ENCODE peak calls at places on chromosome 20, in six cellular contexts. One of them, this sample, is unnamed. For H3K9me3, the result is how much of the 10 kb centered on the place peaks cover.

GRCh38 chr20:48012401-48012974 is 227.2 kb upstream of the SULF2 start:
- DNase-seq in effector memory CD4-positive, alpha-beta T cell: no peak
- DNase-seq in fibroblast of lung: peak
- DNase-seq in heart right ventricle: no peak
- DNase-seq in CD8-positive, alpha-beta T cell: no peak
- DNase-seq in heart left ventricle: no peak
- DNase-seq in this sample: no peak

GRCh38 chr20:45416917-45417316 is 976 bp downstream of the PIGT start:
- DNase-seq in CD8-positive, alpha-beta T cell: no peak
- DNase-seq in fibroblast of lung: no peak
- DNase-seq in heart right ventricle: no peak
- DNase-seq in heart left ventricle: no peak
- DNase-seq in effector memory CD4-positive, alpha-beta T cell: no peak
- DNase-seq in this sample: no peak

GRCh38 chr20:58113706-58114105 is 114.7 kb downstream of the ANKRD60 start:
- DNase-seq in heart left ventricle: no peak
- DNase-seq in heart right ventricle: no peak
- DNase-seq in CD8-positive, alpha-beta T cell: no peak
- DNase-seq in effector memory CD4-positive, alpha-beta T cell: no peak
- DNase-seq in fibroblast of lung: no peak
- DNase-seq in this sample: no peak

GRCh38 chr20:24638546-24639166 is 169.2 kb downstream of the SYNDIG1 start:
- DNase-seq in effector memory CD4-positive, alpha-beta T cell: no peak
- DNase-seq in CD8-positive, alpha-beta T cell: no peak
- DNase-seq in fibroblast of lung: peak
- DNase-seq in heart right ventricle: no peak
- DNase-seq in heart left ventricle: no peak
- DNase-seq in this sample: peak

GRCh38 chr20:47921306-47922279 is 136.3 kb upstream of the SULF2 start:
- DNase-seq in heart right ventricle: no peak
- DNase-seq in CD8-positive, alpha-beta T cell: no peak
- DNase-seq in heart left ventricle: no peak
- DNase-seq in effector memory CD4-positive, alpha-beta T cell: no peak
- DNase-seq in fibroblast of lung: peak
- DNase-seq in this sample: no peak

GRCh38 chr20:32626859-32627636 is 41.9 kb upstream of the NOL4L start:
- DNase-seq in heart right ventricle: no peak
- DNase-seq in heart left ventricle: no peak
- DNase-seq in fibroblast of lung: no peak
- DNase-seq in CD8-positive, alpha-beta T cell: no peak
- DNase-seq in effector memory CD4-positive, alpha-beta T cell: no peak
- DNase-seq in this sample: no peak

GRCh38 chr20:4052554-4052953 is 37.2 kb upstream of the RNF24 start:
- DNase-seq in heart left ventricle: no peak
- DNase-seq in effector memory CD4-positive, alpha-beta T cell: no peak
- DNase-seq in heart right ventricle: no peak
- DNase-seq in fibroblast of lung: no peak
- DNase-seq in CD8-positive, alpha-beta T cell: no peak
- DNase-seq in this sample: no peak

GRCh38 chr20:16476032-16476431 is 97.2 kb downstream of the KIF16B start:
- DNase-seq in heart right ventricle: no peak
- DNase-seq in CD8-positive, alpha-beta T cell: no peak
- DNase-seq in fibroblast of lung: peak
- DNase-seq in effector memory CD4-positive, alpha-beta T cell: no peak
- DNase-seq in heart left ventricle: no peak
- DNase-seq in this sample: no peak

GRCh38 chr20:2507875-2508630 is 662 bp downstream of the ZNF343 start:
- DNase-seq in heart right ventricle: peak
- DNase-seq in effector memory CD4-positive, alpha-beta T cell: no peak
- DNase-seq in CD8-positive, alpha-beta T cell: no peak
- DNase-seq in heart left ventricle: no peak
- DNase-seq in fibroblast of lung: no peak
- DNase-seq in this sample: no peak

GRCh38 chr20:23449400-23449799 is 3.3 kb downstream of the CST11 start:
- DNase-seq in fibroblast of lung: peak
- DNase-seq in CD8-positive, alpha-beta T cell: no peak
- DNase-seq in heart left ventricle: no peak
- DNase-seq in effector memory CD4-positive, alpha-beta T cell: no peak
- DNase-seq in heart right ventricle: no peak
- DNase-seq in this sample: no peak

GRCh38 chr20:53568351-53568750 is 25.3 kb downstream of the ZNF217 start:
- DNase-seq in effector memory CD4-positive, alpha-beta T cell: no peak
- DNase-seq in heart right ventricle: no peak
- DNase-seq in CD8-positive, alpha-beta T cell: no peak
- DNase-seq in fibroblast of lung: no peak
- DNase-seq in heart left ventricle: no peak
- DNase-seq in this sample: no peak

GRCh38 chr20:32282461-32282860 is 5.0 kb downstream of the KIF3B start:
- DNase-seq in heart right ventricle: peak
- DNase-seq in CD8-positive, alpha-beta T cell: no peak
- DNase-seq in effector memory CD4-positive, alpha-beta T cell: no peak
- DNase-seq in fibroblast of lung: no peak
- DNase-seq in heart left ventricle: no peak
- DNase-seq in this sample: no peak

GRCh38 chr20:5784735-5785134 is 34.5 kb downstream of the SHLD1 start:
- DNase-seq in fibroblast of lung: no peak
- DNase-seq in effector memory CD4-positive, alpha-beta T cell: no peak
- DNase-seq in heart right ventricle: no peak
- DNase-seq in CD8-positive, alpha-beta T cell: no peak
- DNase-seq in heart left ventricle: no peak
- DNase-seq in this sample: no peak

GRCh38 chr20:39762716-39763115 is 800.6 kb downstream of the DHX35 start:
- DNase-seq in effector memory CD4-positive, alpha-beta T cell: no peak
- DNase-seq in CD8-positive, alpha-beta T cell: no peak
- DNase-seq in fibroblast of lung: no peak
- DNase-seq in heart right ventricle: no peak
- DNase-seq in heart left ventricle: no peak
- DNase-seq in this sample: no peak

GRCh38 chr20:49245921-49246740 is 26.9 kb downstream of the DDX27 start:
- DNase-seq in fibroblast of lung: peak
- DNase-seq in heart right ventricle: no peak
- DNase-seq in heart left ventricle: no peak
- DNase-seq in CD8-positive, alpha-beta T cell: no peak
- DNase-seq in effector memory CD4-positive, alpha-beta T cell: no peak
- DNase-seq in this sample: no peak

GRCh38 chr20:13200767-13201500 is 20.1 kb upstream of the ISM1 start:
- DNase-seq in heart right ventricle: no peak
- DNase-seq in fibroblast of lung: no peak
- DNase-seq in heart left ventricle: no peak
- DNase-seq in CD8-positive, alpha-beta T cell: no peak
- DNase-seq in effector memory CD4-positive, alpha-beta T cell: no peak
- DNase-seq in this sample: no peak

GRCh38 chr20:63128367-63128766 is 87.6 kb downstream of the YTHDF1 start:
- DNase-seq in CD8-positive, alpha-beta T cell: no peak
- DNase-seq in fibroblast of lung: no peak
- DNase-seq in effector memory CD4-positive, alpha-beta T cell: no peak
- DNase-seq in heart right ventricle: no peak
- DNase-seq in heart left ventricle: peak
- DNase-seq in this sample: no peak

GRCh38 chr20:49534314-49534713 is 33.6 kb downstream of the PTGIS start:
- DNase-seq in heart left ventricle: no peak
- DNase-seq in fibroblast of lung: peak
- DNase-seq in heart right ventricle: peak
- DNase-seq in CD8-positive, alpha-beta T cell: peak
- DNase-seq in effector memory CD4-positive, alpha-beta T cell: peak
- DNase-seq in this sample: no peak

GRCh38 chr20:46051556-46052323 is 22.7 kb downstream of the SLC12A5 start:
- DNase-seq in CD8-positive, alpha-beta T cell: no peak
- DNase-seq in heart right ventricle: no peak
- DNase-seq in fibroblast of lung: peak
- DNase-seq in effector memory CD4-positive, alpha-beta T cell: no peak
- DNase-seq in heart left ventricle: no peak
- DNase-seq in this sample: no peak

GRCh38 chr20:53623454-53624206 is 30.0 kb upstream of the ZNF217 start:
- DNase-seq in heart right ventricle: peak
- DNase-seq in fibroblast of lung: peak
- DNase-seq in effector memory CD4-positive, alpha-beta T cell: no peak
- DNase-seq in CD8-positive, alpha-beta T cell: no peak
- DNase-seq in heart left ventricle: no peak
- DNase-seq in this sample: peak

GRCh38 chr20:29296256-29297230 is 1960.9 kb upstream of the DEFB115 start:
- DNase-seq in fibroblast of lung: no peak
- DNase-seq in heart right ventricle: no peak
- DNase-seq in CD8-positive, alpha-beta T cell: no peak
- DNase-seq in heart left ventricle: peak
- DNase-seq in effector memory CD4-positive, alpha-beta T cell: no peak
- DNase-seq in this sample: no peak
- H3K9me3 ChIP-seq in fibroblast of lung: under half
- H3K9me3 ChIP-seq in heart right ventricle: under half
- H3K9me3 ChIP-seq in CD8-positive, alpha-beta T cell: under half
- H3K9me3 ChIP-seq in heart left ventricle: under half
- H3K9me3 ChIP-seq in effector memory CD4-positive, alpha-beta T cell: under half
- H3K9me3 ChIP-seq in this sample: under half

GRCh38 chr20:35093245-35093884 is 758 bp upstream of the TRPC4AP start:
- DNase-seq in CD8-positive, alpha-beta T cell: no peak
- DNase-seq in heart right ventricle: no peak
- DNase-seq in effector memory CD4-positive, alpha-beta T cell: no peak
- DNase-seq in fibroblast of lung: peak
- DNase-seq in heart left ventricle: no peak
- DNase-seq in this sample: no peak
- H3K9me3 ChIP-seq in CD8-positive, alpha-beta T cell: under half
- H3K9me3 ChIP-seq in heart right ventricle: under half
- H3K9me3 ChIP-seq in effector memory CD4-positive, alpha-beta T cell: under half
- H3K9me3 ChIP-seq in fibroblast of lung: under half
- H3K9me3 ChIP-seq in heart left ventricle: under half
- H3K9me3 ChIP-seq in this sample: under half

DNA sequence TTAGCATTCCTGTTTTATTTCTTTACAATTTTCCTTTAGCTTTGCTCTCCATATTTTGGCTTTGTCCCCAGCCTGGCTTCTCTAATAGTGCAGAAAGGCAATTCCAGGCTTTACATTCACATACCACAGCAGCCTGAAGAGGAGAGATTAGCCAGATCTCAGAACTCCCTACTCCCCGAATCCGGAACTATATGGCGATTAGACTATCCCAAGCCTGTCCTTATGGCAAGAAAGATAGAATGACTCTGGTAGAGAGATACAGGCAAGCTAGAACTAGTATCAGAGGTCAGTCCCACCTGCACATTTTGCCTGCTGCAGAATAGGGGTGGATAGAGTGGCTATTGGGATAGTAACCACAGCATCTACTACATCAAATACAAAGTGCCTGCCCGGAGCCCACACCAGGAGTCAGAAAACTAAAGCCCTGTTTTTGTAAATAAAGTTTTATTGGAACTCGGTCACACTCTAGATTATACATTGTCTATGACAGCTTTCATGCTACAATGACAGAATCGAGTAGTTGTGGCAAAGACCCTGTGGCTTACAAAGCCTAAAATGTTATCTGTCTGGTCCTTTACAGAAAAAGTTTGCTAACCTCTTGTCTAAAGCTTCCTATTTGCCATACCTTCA is 17.1 kb upstream of the ADIG start:
- DNase-seq in CD8-positive, alpha-beta T cell: no peak
- DNase-seq in heart right ventricle: no peak
- DNase-seq in fibroblast of lung: no peak
- DNase-seq in heart left ventricle: no peak
- DNase-seq in effector memory CD4-positive, alpha-beta T cell: no peak
- DNase-seq in this sample: no peak
- H3K9me3 ChIP-seq in CD8-positive, alpha-beta T cell: under half
- H3K9me3 ChIP-seq in heart right ventricle: under half
- H3K9me3 ChIP-seq in fibroblast of lung: under half
- H3K9me3 ChIP-seq in heart left ventricle: under half
- H3K9me3 ChIP-seq in effector memory CD4-positive, alpha-beta T cell: under half
- H3K9me3 ChIP-seq in this sample: under half

GRCh38 chr20:43690943-43691598 is 24.2 kb downstream of the MYBL2 start:
- DNase-seq in effector memory CD4-positive, alpha-beta T cell: no peak
- DNase-seq in heart right ventricle: no peak
- DNase-seq in CD8-positive, alpha-beta T cell: no peak
- DNase-seq in heart left ventricle: no peak
- DNase-seq in fibroblast of lung: no peak
- DNase-seq in this sample: no peak

GRCh38 chr20:43682446-43682845 is 15.5 kb downstream of the MYBL2 start:
- DNase-seq in heart right ventricle: no peak
- DNase-seq in effector memory CD4-positive, alpha-beta T cell: no peak
- DNase-seq in heart left ventricle: no peak
- DNase-seq in fibroblast of lung: no peak
- DNase-seq in CD8-positive, alpha-beta T cell: no peak
- DNase-seq in this sample: no peak

GRCh38 chr20:43681991-43682410 is 15.1 kb downstream of the MYBL2 start:
- DNase-seq in CD8-positive, alpha-beta T cell: no peak
- DNase-seq in heart right ventricle: no peak
- DNase-seq in fibroblast of lung: no peak
- DNase-seq in heart left ventricle: no peak
- DNase-seq in effector memory CD4-positive, alpha-beta T cell: no peak
- DNase-seq in this sample: no peak

GRCh38 chr20:43689165-43689564 is 22.3 kb downstream of the MYBL2 start:
- DNase-seq in fibroblast of lung: no peak
- DNase-seq in effector memory CD4-positive, alpha-beta T cell: no peak
- DNase-seq in heart left ventricle: no peak
- DNase-seq in CD8-positive, alpha-beta T cell: no peak
- DNase-seq in heart right ventricle: no peak
- DNase-seq in this sample: no peak

GRCh38 chr20:43686820-43687219 is 19.9 kb downstream of the MYBL2 start:
- DNase-seq in heart left ventricle: no peak
- DNase-seq in effector memory CD4-positive, alpha-beta T cell: no peak
- DNase-seq in fibroblast of lung: no peak
- DNase-seq in heart right ventricle: no peak
- DNase-seq in CD8-positive, alpha-beta T cell: no peak
- DNase-seq in this sample: no peak
- H3K9me3 ChIP-seq in heart left ventricle: under half
- H3K9me3 ChIP-seq in effector memory CD4-positive, alpha-beta T cell: under half
- H3K9me3 ChIP-seq in fibroblast of lung: under half
- H3K9me3 ChIP-seq in heart right ventricle: under half
- H3K9me3 ChIP-seq in CD8-positive, alpha-beta T cell: under half
- H3K9me3 ChIP-seq in this sample: under half

GRCh38 chr20:21808139-21808538 is 102.7 kb downstream of the PAX1 start:
- DNase-seq in heart right ventricle: no peak
- DNase-seq in CD8-positive, alpha-beta T cell: no peak
- DNase-seq in heart left ventricle: no peak
- DNase-seq in effector memory CD4-positive, alpha-beta T cell: no peak
- DNase-seq in fibroblast of lung: no peak
- DNase-seq in this sample: no peak
- H3K9me3 ChIP-seq in heart right ventricle: under half
- H3K9me3 ChIP-seq in CD8-positive, alpha-beta T cell: under half
- H3K9me3 ChIP-seq in heart left ventricle: under half
- H3K9me3 ChIP-seq in effector memory CD4-positive, alpha-beta T cell: under half
- H3K9me3 ChIP-seq in fibroblast of lung: under half
- H3K9me3 ChIP-seq in this sample: under half

GRCh38 chr20:30815577-30816181 is 441.8 kb upstream of the DEFB115 start:
- DNase-seq in CD8-positive, alpha-beta T cell: no peak
- DNase-seq in heart left ventricle: no peak
- DNase-seq in heart right ventricle: no peak
- DNase-seq in effector memory CD4-positive, alpha-beta T cell: no peak
- DNase-seq in fibroblast of lung: no peak
- DNase-seq in this sample: no peak
- H3K9me3 ChIP-seq in CD8-positive, alpha-beta T cell: under half
- H3K9me3 ChIP-seq in heart left ventricle: under half
- H3K9me3 ChIP-seq in heart right ventricle: under half
- H3K9me3 ChIP-seq in effector memory CD4-positive, alpha-beta T cell: under half
- H3K9me3 ChIP-seq in fibroblast of lung: under half
- H3K9me3 ChIP-seq in this sample: under half

DNA sequence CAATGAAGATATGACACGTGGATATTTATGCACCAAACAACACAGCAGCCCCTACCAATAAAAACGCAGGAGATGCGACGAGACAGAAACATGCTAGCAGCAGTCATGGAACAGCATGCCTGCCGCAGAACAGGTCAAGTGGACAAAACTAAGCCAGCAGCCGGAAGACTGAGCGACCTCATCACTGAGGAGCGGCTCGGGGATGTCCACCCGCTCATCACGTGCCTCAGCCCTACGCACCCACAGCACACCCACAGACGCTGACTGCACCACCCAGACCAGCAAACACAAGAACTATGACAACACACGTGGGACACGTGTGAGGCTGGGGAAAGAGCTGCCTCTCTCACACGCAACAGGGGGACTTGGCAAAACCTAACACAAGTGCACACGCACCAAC is 81.7 kb downstream of the TAF4 start:
- DNase-seq in heart right ventricle: no peak
- DNase-seq in fibroblast of lung: no peak
- DNase-seq in effector memory CD4-positive, alpha-beta T cell: no peak
- DNase-seq in CD8-positive, alpha-beta T cell: no peak
- DNase-seq in heart left ventricle: no peak
- DNase-seq in this sample: no peak
- H3K9me3 ChIP-seq in heart right ventricle: under half
- H3K9me3 ChIP-seq in fibroblast of lung: under half
- H3K9me3 ChIP-seq in effector memory CD4-positive, alpha-beta T cell: under half
- H3K9me3 ChIP-seq in CD8-positive, alpha-beta T cell: under half
- H3K9me3 ChIP-seq in heart left ventricle: under half
- H3K9me3 ChIP-seq in this sample: under half